ENCODE peak calls at places on chromosomes 7 and 10, in four cellular contexts. O is colonic mucosa, F is heart right ventricle, X is upper lobe of right lung. M is an unnamed sample. For H3K9me3, the result is how much of the 10 kb centered on the place peaks cover.

GRCh38 chr7:29486191-29486700 is 77.4 kb upstream of the PRR15 start:
- DNase-seq in O (no peak), F (no peak), X (no peak), M (no peak)

GRCh38 chr7:126783613-126784012 is 469.1 kb downstream of the GRM8 start:
- DNase-seq in O (no peak), F (no peak), X (no peak), M (no peak)

GRCh38 chr7:105691029-105691691 is 109.9 kb upstream of the EFCAB10 start:
- DNase-seq in O (no peak), F (peak), X (no peak), M (peak)

GRCh38 chr10:120732067-120732466 is 119.1 kb upstream of the WDR11 start:
- DNase-seq in O (no peak), F (no peak), X (no peak), M (no peak)

GRCh38 chr7:138350701-138351357 is 109.2 kb upstream of the TRIM24 start:
- DNase-seq in O (no peak), F (no peak), X (no peak), M (no peak)

GRCh38 chr7:157517782-157518513 is 181.1 kb downstream of the DNAJB6 start:
- DNase-seq in O (no peak), F (no peak), X (peak), M (peak)

GRCh38 chr7:134720091-134720935 is 59.1 kb upstream of the CALD1 start:
- DNase-seq in O (no peak), F (no peak), X (no peak), M (no peak)

GRCh38 chr10:105844653-105845052 is 1203.6 kb downstream of the SORCS3 start:
- DNase-seq in O (no peak), F (no peak), X (no peak), M (peak)

GRCh38 chr10:127414024-127414423 is 135.1 kb upstream of the NPS start:
- DNase-seq in O (no peak), F (no peak), X (no peak), M (no peak)

GRCh38 chr10:132293416-132294195 is 14.1 kb downstream of the STK32C start:
- DNase-seq in O (no peak), F (no peak), X (peak), M (peak)

GRCh38 chr7:112452102-112452888 is 2.0 kb downstream of the IFRD1 start:
- DNase-seq in O (peak), F (peak), X (no peak), M (peak)

GRCh38 chr10:7410306-7410799 is 481 bp downstream of the SFMBT2 start:
- DNase-seq in O (peak), F (peak), X (peak), M (peak)

GRCh38 chr7:139232893-139233292 is 1.9 kb downstream of the UBN2 start:
- DNase-seq in O (no peak), F (no peak), X (no peak), M (no peak)

GRCh38 chr7:14837216-14837615 is 65.3 kb downstream of the DGKB start:
- DNase-seq in O (no peak), F (no peak), X (no peak), M (no peak)

GRCh38 chr10:132027423-132027983 is 38.2 kb upstream of the JAKMIP3 start:
- DNase-seq in O (no peak), F (no peak), X (no peak), M (no peak)

GRCh38 chr7:74627699-74628411 is 29.7 kb upstream of the GTF2I start:
- DNase-seq in O (peak), F (peak), X (peak), M (peak)

GRCh38 chr10:48656241-48656921 is 28.3 kb upstream of the WDFY4 start:
- DNase-seq in O (peak), F (peak), X (peak), M (peak)

GRCh38 chr10:104326991-104327610 is 11.2 kb downstream of the ITPRIP start:
- DNase-seq in O (no peak), F (no peak), X (no peak), M (peak)

GRCh38 chr10:69055241-69055640 is 32.7 kb upstream of the SRGN start:
- DNase-seq in O (no peak), F (no peak), X (no peak), M (no peak)

GRCh38 chr10:109219935-109220334 is 703.4 kb downstream of the XPNPEP1 start:
- DNase-seq in O (no peak), F (no peak), X (no peak), M (no peak)

GRCh38 chr10:103745264-103746247 is 109.8 kb downstream of the SH3PXD2A start:
- DNase-seq in O (peak), F (no peak), X (no peak), M (peak)

GRCh38 chr10:60663850-60664249 is 114.4 kb upstream of the CDK1 start:
- DNase-seq in O (no peak), F (no peak), X (no peak), M (no peak)

GRCh38 chr10:25639646-25640045 is 294.4 kb upstream of the MYO3A start:
- DNase-seq in O (no peak), F (no peak), X (no peak), M (no peak)

GRCh38 chr7:1703475-1704325 is 33.6 kb downstream of the ELFN1 start:
- DNase-seq in O (no peak), F (no peak), X (peak), M (peak)

GRCh38 chr10:25191162-25191895 is 16.5 kb downstream of the GPR158 start:
- DNase-seq in O (no peak), F (no peak), X (no peak), M (no peak)

GRCh38 chr7:6612819-6613218 is 2.6 kb upstream of the ZNF853 start:
- DNase-seq in O (no peak), F (no peak), X (no peak), M (no peak)

GRCh38 chr10:124527996-124528395 is 66.4 kb downstream of the LHPP start:
- DNase-seq in O (no peak), F (no peak), X (no peak), M (no peak)

GRCh38 chr7:45181991-45182855 is 24.6 kb downstream of the RAMP3 start:
- DNase-seq in O (no peak), F (no peak), X (peak), M (peak)

GRCh38 chr7:100000239-100000638 is 15.2 kb upstream of the ZKSCAN1 start:
- DNase-seq in O (no peak), F (no peak), X (no peak), M (no peak)

GRCh38 chr7:99994819-99995218 is 19.0 kb upstream of the AZGP1 start:
- DNase-seq in O (no peak), F (no peak), X (no peak), M (no peak)

GRCh38 chr7:99996755-99997544 is 18.4 kb upstream of the ZKSCAN1 start:
- DNase-seq in O (no peak), F (no peak), X (no peak), M (no peak)

GRCh38 chr7:99992330-99993037 is 16.7 kb upstream of the AZGP1 start:
- DNase-seq in O (no peak), F (no peak), X (no peak), M (no peak)

GRCh38 chr7:99997545-99998137 is 17.8 kb upstream of the ZKSCAN1 start:
- DNase-seq in O (peak), F (peak), X (peak), M (peak)
- TF ChIP-seq CTCF in O (peak), F (peak), X (peak), M (peak)

DNA sequence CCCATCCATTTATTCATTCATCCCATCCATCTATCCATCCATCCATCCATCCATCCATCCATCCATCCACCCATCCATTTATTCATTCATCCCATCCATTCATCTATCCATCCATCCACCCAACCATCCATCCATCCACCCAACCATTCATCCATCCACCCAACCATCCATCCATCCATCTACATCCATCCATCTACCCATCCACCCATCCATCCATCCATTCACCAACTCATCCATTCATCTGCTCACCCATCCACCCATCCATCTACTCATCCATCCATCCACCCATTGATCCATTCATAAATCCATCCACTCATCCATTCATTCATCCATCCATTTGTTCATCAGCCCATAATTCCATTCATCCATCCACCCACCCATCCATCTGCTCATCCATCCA is 56.4 kb downstream of the PFKFB3 start:
- DNase-seq in O (no peak), F (no peak), X (no peak), M (no peak)
- H3K9me3 ChIP-seq in O (under half), F (under half), X (under half), M (under half)

GRCh38 chr10:79044036-79044664 is 24.6 kb upstream of the ZMIZ1 start:
- DNase-seq in O (no peak), F (no peak), X (peak), M (peak)
- TF ChIP-seq CTCF in O (no peak), F (no peak), X (no peak), M (no peak)

GRCh38 chr7:4195650-4196049 is 486.4 kb upstream of the FOXK1 start:
- DNase-seq in O (no peak), F (no peak), X (no peak), M (no peak)
- H3K9me3 ChIP-seq in O (under half), F (under half), X (under half), M (under half)